ENCODE peak calls at places on chromosome 20, in nine cellular contexts. D is GM04503; V is cardiac fibroblast; Z is AG09309; N is effector CD4-positive, alpha-beta T cell; K is SHP77 treated with DMSO at 0.1 percent for 48 hours; C is A172; A is gastrocnemius medialis; W is neural progenitor cell. X is an unnamed sample.
A peak's percentile ranks its signal among the peaks of the same experiment; 100 is the strongest.

GRCh38 chr20:62141397-62142251 is 1.6 kb downstream of the PSMA7 start:
- DNase-seq in D (no peak), V (peak; percentile 60), Z (peak; percentile 18), N (no peak), K (no peak), C (no peak), A (peak; percentile 69), W (peak; percentile 54), X (peak; percentile 37)

GRCh38 chr20:44785768-44786167 is 24.6 kb downstream of the RIMS4 start:
- DNase-seq in D (no peak), V (peak; percentile 2), Z (no peak), N (no peak), K (no peak), C (no peak), A (no peak), W (peak; percentile 58), X (no peak)

GRCh38 chr20:56690531-56691175 is 61.5 kb downstream of the TFAP2C start:
- DNase-seq in D (no peak), V (no peak), Z (no peak), N (no peak), K (no peak), C (no peak), A (no peak), W (no peak), X (no peak)

GRCh38 chr20:24768226-24768625 is 180.8 kb upstream of the CST7 start:
- DNase-seq in D (no peak), V (no peak), Z (no peak), N (no peak), K (no peak), C (peak; percentile 76), A (no peak), W (no peak), X (no peak)

GRCh38 chr20:63139856-63140255 is 76.1 kb downstream of the YTHDF1 start:
- DNase-seq in D (no peak), V (no peak), Z (no peak), N (no peak), K (no peak), C (no peak), A (no peak), W (no peak), X (no peak)

GRCh38 chr20:48231253-48231652 is 446.0 kb upstream of the SULF2 start:
- DNase-seq in D (no peak), V (no peak), Z (no peak), N (no peak), K (no peak), C (no peak), A (no peak), W (no peak), X (no peak)

GRCh38 chr20:36629719-36630340 is 16.2 kb downstream of the SLA2 start:
- DNase-seq in D (no peak), V (no peak), Z (no peak), N (peak; percentile 8), K (no peak), C (no peak), A (no peak), W (no peak), X (no peak)

GRCh38 chr20:32509639-32510066 is 75.5 kb downstream of the NOL4L start:
- DNase-seq in D (no peak), V (no peak), Z (no peak), N (peak; percentile 59), K (no peak), C (peak; percentile 34), A (no peak), W (no peak), X (peak; percentile 71)

GRCh38 chr20:19322061-19322985 is 109.9 kb downstream of the SLC24A3 start:
- DNase-seq in D (no peak), V (no peak), Z (no peak), N (no peak), K (no peak), C (no peak), A (no peak), W (no peak), X (no peak)

GRCh38 chr20:44033873-44034272 is 119.2 kb downstream of the TOX2 start:
- DNase-seq in D (no peak), V (no peak), Z (no peak), N (no peak), K (no peak), C (no peak), A (no peak), W (no peak), X (no peak)

GRCh38 chr20:2005359-2005758 is 11.5 kb upstream of the PDYN start:
- DNase-seq in D (no peak), V (peak; percentile 10), Z (no peak), N (no peak), K (no peak), C (peak; percentile 21), A (no peak), W (no peak), X (no peak)

GRCh38 chr20:47355489-47356219 is 845 bp downstream of the ZMYND8 start:
- DNase-seq in D (no peak), V (no peak), Z (no peak), N (no peak), K (no peak), C (no peak), A (no peak), W (peak; percentile 37), X (peak; percentile 58)

GRCh38 chr20:14672066-14672465 is 334.7 kb upstream of the FLRT3 start:
- DNase-seq in D (no peak), V (no peak), Z (no peak), N (no peak), K (no peak), C (no peak), A (no peak), W (no peak), X (no peak)

GRCh38 chr20:31985152-31985551 is 17.2 kb downstream of the XKR7 start:
- DNase-seq in D (no peak), V (no peak), Z (no peak), N (no peak), K (no peak), C (no peak), A (no peak), W (no peak), X (no peak)

GRCh38 chr20:36574278-36575065 is 1.1 kb downstream of the TGIF2 start:
- DNase-seq in D (no peak), V (peak; percentile 49), Z (no peak), N (peak; percentile 38), K (no peak), C (no peak), A (no peak), W (peak; percentile 74), X (peak; percentile 58)

GRCh38 chr20:17938889-17939619 is 29.5 kb downstream of the SNX5 start:
- DNase-seq in D (no peak), V (peak; percentile 65), Z (no peak), N (peak; percentile 24), K (peak; percentile 46), C (peak; percentile 47), A (peak; percentile 56), W (peak; percentile 92), X (peak; percentile 70)

GRCh38 chr20:59016795-59017492 is 2.3 kb upstream of the TUBB1 start:
- DNase-seq in D (no peak), V (no peak), Z (no peak), N (no peak), K (no peak), C (no peak), A (no peak), W (no peak), X (peak; percentile 37)

GRCh38 chr20:967796-968742 is 34.0 kb downstream of the RSPO4 start:
- DNase-seq in D (no peak), V (peak; percentile 56), Z (no peak), N (no peak), K (no peak), C (peak; percentile 48), A (no peak), W (peak; percentile 45), X (peak; percentile 31)

GRCh38 chr20:64152906-64153305 is 11.3 kb upstream of the MYT1 start:
- DNase-seq in D (no peak), V (no peak), Z (no peak), N (no peak), K (peak; percentile 94), C (no peak), A (no peak), W (no peak), X (no peak)

GRCh38 chr20:2798814-2799213 is 1.6 kb downstream of the CPXM1 start:
- DNase-seq in D (no peak), V (peak; percentile 30), Z (no peak), N (no peak), K (no peak), C (no peak), A (no peak), W (peak; percentile 56), X (no peak)

GRCh38 chr20:45880988-45881788 is at the start of gene ZSWIM1:
- DNase-seq in D (peak; percentile 96), V (peak; percentile 99), Z (peak; percentile 97), N (peak; percentile 99), K (peak; percentile 90), C (peak; percentile 98), A (peak; percentile 99), W (peak; percentile 98), X (peak; percentile 100)

GRCh38 chr20:38184098-38184497 is 19.0 kb upstream of the TGM2 start:
- DNase-seq in D (no peak), V (no peak), Z (no peak), N (no peak), K (no peak), C (no peak), A (no peak), W (no peak), X (peak; percentile 12)

GRCh38 chr20:34064286-34064685 is 47.8 kb downstream of the EIF2S2 start:
- DNase-seq in D (no peak), V (no peak), Z (no peak), N (no peak), K (no peak), C (no peak), A (no peak), W (no peak), X (no peak)